ENCODE peak calls at places on chromosomes 5 and 9, in four cellular contexts. A is HFF-Myc, U is fibroblast of mammary gland, I is left lung. O is an unnamed sample.

GRCh38 chr9:2524601-2525000 is 97.0 kb upstream of the VLDLR start:
- DNase-seq in I (no peak), A (no peak), U (no peak), O (no peak)

GRCh38 chr9:69546265-69546664 is 125.9 kb downstream of the APBA1 start:
- DNase-seq in I (no peak), A (no peak), U (peak; percentile 33), O (no peak)

GRCh38 chr9:326667-327066 is 112.0 kb downstream of the DOCK8 start:
- DNase-seq in I (no peak), U (no peak), A (no peak), O (no peak)

GRCh38 chr5:143714629-143715028 is 97.3 kb upstream of the HMHB1 start:
- DNase-seq in I (peak; percentile 61), U (peak; percentile 25), A (no peak), O (no peak)

GRCh38 chr5:112878760-112879159 is 17.7 kb downstream of the SRP19 start:
- DNase-seq in A (no peak), U (no peak), I (no peak), O (no peak)

GRCh38 chr9:89555426-89556375 is 49.1 kb upstream of the GADD45G start:
- DNase-seq in I (no peak), A (no peak), U (peak; percentile 15), O (no peak)

GRCh38 chr5:66171349-66172344 is 27.5 kb downstream of the SREK1 start:
- DNase-seq in U (peak; percentile 62), I (no peak), A (peak; percentile 32), O (no peak)

GRCh38 chr9:134811673-134812668 is 68.6 kb upstream of the FCN2 start:
- DNase-seq in A (peak; percentile 32), I (no peak), U (peak; percentile 73), O (no peak)

GRCh38 chr5:179234563-179235135 is 110.6 kb downstream of the ADAMTS2 start:
- DNase-seq in I (no peak), U (no peak), A (no peak), O (no peak)

GRCh38 chr5:166595274-166595951 is 1696.0 kb upstream of the WWC1 start:
- DNase-seq in U (no peak), A (no peak), I (no peak), O (no peak)

GRCh38 chr5:14574891-14575496 is 6.6 kb upstream of the OTULINL start:
- DNase-seq in A (no peak), I (peak; percentile 74), U (peak; percentile 34), O (peak; percentile 85)

GRCh38 chr9:129716091-129716490 is 36.8 kb downstream of the PTGES start:
- DNase-seq in A (no peak), U (no peak), I (no peak), O (no peak)

GRCh38 chr9:133147412-133148271 is 16.1 kb downstream of the GBGT1 start:
- DNase-seq in A (peak; percentile 37), I (peak; percentile 78), U (peak; percentile 34), O (peak; percentile 77)

GRCh38 chr5:133251296-133252132 is 199.7 kb downstream of the HSPA4 start:
- DNase-seq in I (no peak), A (no peak), U (no peak), O (no peak)

GRCh38 chr5:154654484-154655375 is 100.4 kb upstream of the LARP1 start:
- DNase-seq in I (no peak), U (no peak), A (no peak), O (no peak)

GRCh38 chr9:35907732-35908483 is 1.4 kb upstream of the SPAAR start:
- DNase-seq in U (peak; percentile 99), A (peak; percentile 90), I (peak; percentile 67), O (peak; percentile 48)

GRCh38 chr9:112396416-112396815 is 16.5 kb downstream of the HSDL2 start:
- DNase-seq in U (no peak), A (no peak), I (no peak), O (no peak)

GRCh38 chr5:124995451-124995850 is 249.0 kb upstream of the ZNF608 start:
- DNase-seq in A (peak; percentile 6), U (no peak), I (no peak), O (no peak)

GRCh38 chr5:166784545-166785078 is 1506.8 kb upstream of the WWC1 start:
- DNase-seq in I (no peak), A (no peak), U (no peak), O (no peak)

GRCh38 chr5:124596595-124597388 is 149.6 kb downstream of the ZNF608 start:
- DNase-seq in I (no peak), A (no peak), U (peak; percentile 93), O (no peak)

GRCh38 chr9:89802809-89803355 is 198.1 kb downstream of the GADD45G start:
- DNase-seq in I (no peak), A (no peak), U (peak; percentile 35), O (no peak)

GRCh38 chr9:76759726-76760125 is 4.5 kb upstream of the PCA3 start:
- DNase-seq in I (no peak), A (no peak), U (no peak), O (no peak)

GRCh38 chr5:149130121-149130931 is 11.0 kb upstream of the ABLIM3 start:
- DNase-seq in A (no peak), I (no peak), U (peak; percentile 58), O (no peak)

GRCh38 chr9:130912932-130913598 is 16.5 kb upstream of the QRFP start:
- DNase-seq in A (no peak), I (no peak), U (peak; percentile 75), O (no peak)

GRCh38 chr5:72848474-72849428 is 32.3 kb downstream of the TNPO1 start:
- DNase-seq in U (no peak), A (no peak), I (peak; percentile 69), O (no peak)

GRCh38 chr9:98081477-98082219 is 25.1 kb downstream of the NANS start:
- DNase-seq in U (peak; percentile 39), A (no peak), I (peak; percentile 58), O (no peak)

GRCh38 chr5:134738963-134739661 is 764 bp downstream of the CAMLG start:
- DNase-seq in A (no peak), I (no peak), U (peak; percentile 50), O (no peak)

GRCh38 chr9:34171753-34172535 is 6.9 kb upstream of the UBAP1 start:
- DNase-seq in A (no peak), U (no peak), I (peak; percentile 50), O (peak; percentile 83)

GRCh38 chr5:172904643-172905345 is 54.4 kb upstream of the RPL26L1 start:
- DNase-seq in U (peak; percentile 82), I (peak; percentile 78), A (no peak), O (no peak)

GRCh38 chr5:43000198-43000840 is 39.8 kb downstream of the ANXA2R start:
- DNase-seq in A (no peak), I (no peak), U (peak; percentile 19), O (no peak)

GRCh38 chr9:134416385-134417022 is 90.2 kb downstream of the RXRA start:
- DNase-seq in U (no peak), I (no peak), A (no peak), O (no peak)

GRCh38 chr5:97157689-97158088 is 15.3 kb upstream of the LIX1 start:
- DNase-seq in A (no peak), U (no peak), I (no peak), O (no peak)

DNA sequence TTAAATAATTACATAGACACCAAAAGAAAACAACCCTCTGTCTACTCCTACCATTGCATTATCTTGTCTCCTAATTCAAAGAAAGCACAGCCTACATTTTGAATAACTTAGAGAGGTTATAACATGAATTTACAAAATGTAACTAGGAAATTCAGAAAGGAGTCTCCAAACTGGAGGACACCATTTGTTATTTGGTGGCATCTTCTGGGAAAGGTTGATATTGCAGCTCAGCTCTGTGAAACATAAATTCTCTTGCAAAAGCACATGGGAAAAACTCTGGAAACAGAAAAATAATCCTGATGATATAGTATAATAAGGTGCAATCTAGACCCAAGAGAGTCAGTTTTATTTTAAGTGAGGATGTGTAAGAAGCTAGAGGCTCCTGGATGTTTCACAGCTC is 215.3 kb downstream of the MLLT3 start:
- DNase-seq in A (no peak), U (peak; percentile 5), I (no peak), O (no peak)
- TF ChIP-seq CTCF in A (no peak), U (peak; percentile 18), I (no peak), O (no peak)

DNA sequence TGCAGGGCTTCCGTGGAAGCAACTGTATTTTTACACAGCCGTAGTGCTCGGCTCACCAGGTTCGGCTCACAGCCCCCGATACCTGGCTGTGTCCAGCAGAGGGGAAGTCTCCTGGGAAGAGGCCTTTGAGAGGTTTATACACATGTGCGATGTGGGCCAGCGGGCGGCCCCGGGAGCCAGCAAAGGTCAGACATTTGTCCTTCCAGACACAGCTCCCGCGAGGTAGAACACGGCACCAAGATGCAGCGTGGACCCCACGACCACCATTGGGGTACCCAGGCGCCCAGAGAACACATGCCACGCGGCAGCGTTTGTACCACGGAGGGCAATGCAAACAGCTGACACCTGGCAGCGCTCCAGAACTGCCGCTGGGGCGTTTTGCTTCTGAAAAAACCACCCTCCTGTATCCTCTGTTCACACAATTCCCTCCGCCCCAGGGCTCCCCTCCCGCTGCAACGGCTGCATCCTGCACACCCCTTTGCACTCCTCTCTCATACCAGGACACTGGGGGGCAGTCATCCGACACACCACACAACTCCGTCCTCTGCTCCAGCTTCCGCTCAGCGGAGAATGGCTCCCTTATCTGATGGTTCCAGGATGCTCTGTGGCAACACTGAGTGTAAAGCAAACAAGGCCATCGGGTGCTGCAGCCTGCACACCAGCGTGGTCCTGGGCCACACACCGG is 235.3 kb downstream of the SYK start:
- DNase-seq in A (peak; percentile 82), U (peak; percentile 91), I (peak; percentile 85), O (peak; percentile 85)
- TF ChIP-seq CTCF in A (peak; percentile 62), U (peak; percentile 65), I (peak; percentile 41), O (peak; percentile 64)

GRCh38 chr5:175815126-175815913 is 56.1 kb upstream of the CPLX2 start:
- DNase-seq in A (no peak), I (no peak), U (no peak), O (no peak)
- TF ChIP-seq CTCF in A (no peak), I (no peak), U (no peak), O (no peak)

GRCh38 chr5:220008-220407 is 1.9 kb downstream of the SDHA start:
- DNase-seq in I (no peak), U (peak; percentile 22), A (no peak), O (no peak)

GRCh38 chr5:218457-219289 is 553 bp downstream of the SDHA start:
- DNase-seq in I (peak; percentile 52), U (no peak), A (no peak), O (no peak)

GRCh38 chr5:219492-219891 is 1.4 kb downstream of the SDHA start:
- DNase-seq in I (no peak), U (peak; percentile 64), A (no peak), O (no peak)

GRCh38 chr5:213803-214395 is 4.1 kb downstream of the CCDC127 start:
- DNase-seq in I (no peak), U (no peak), A (no peak), O (no peak)

DNA sequence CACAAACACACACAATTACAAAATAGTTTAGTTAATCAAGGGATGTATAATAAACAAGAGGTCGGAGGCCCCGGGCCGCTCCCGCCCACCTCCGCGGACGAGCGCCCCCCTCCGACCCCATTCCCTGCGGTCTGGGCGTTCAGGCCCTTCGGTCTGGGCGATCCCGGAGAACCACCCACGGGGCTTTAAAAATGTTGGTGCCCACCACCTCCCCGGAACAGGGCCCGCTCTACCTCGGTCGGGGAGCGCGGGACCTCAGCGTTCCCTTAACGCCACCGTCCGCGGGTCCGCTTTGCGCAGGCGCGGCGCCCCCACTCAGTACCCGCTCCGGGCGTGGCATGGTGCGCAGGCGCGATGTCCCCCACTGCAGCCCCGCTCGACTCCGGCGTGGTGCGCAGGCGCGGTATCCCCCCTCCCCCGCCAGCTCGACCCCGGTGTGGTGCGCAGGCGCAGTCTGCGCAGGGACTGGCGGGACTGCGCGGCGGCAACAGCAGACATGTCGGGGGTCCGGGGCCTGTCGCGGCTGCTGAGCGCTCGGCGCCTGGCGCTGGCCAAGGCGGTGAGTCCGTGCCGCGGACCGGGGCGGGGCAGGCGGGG is at the start of the genes CCDC127 and SDHA:
- DNase-seq in U (peak; percentile 83), I (peak; percentile 96), A (peak; percentile 56), O (peak; percentile 89)
- TF ChIP-seq CTCF in U (peak; percentile 19), I (peak; percentile 39), A (peak; percentile 32), O (no peak)

O was measured in CD14-positive monocyte.